ENCODE peak calls at places on chromosomes 2 and 18, in eight cellular contexts. O, T, W, Z, V, D, M and I are unnamed samples.

GRCh38 chr2:109210431-109211200 is 81.6 kb downstream of the SH3RF3 start:
- DNase-seq in W (no peak), O (no peak), D (no peak), V (no peak), Z (no peak), T (no peak), M (peak; percentile 46), I (no peak)

GRCh38 chr18:32454667-32455066 is 16.0 kb downstream of the GAREM1 start:
- DNase-seq in M (no peak), Z (no peak), V (no peak), D (no peak), T (no peak), W (no peak), O (no peak), I (no peak)

GRCh38 chr2:101766871-101767739 is 69.6 kb downstream of the MAP4K4 start:
- DNase-seq in D (no peak), M (no peak), Z (no peak), T (no peak), V (no peak), O (no peak), W (no peak), I (no peak)

GRCh38 chr18:13353424-13353823 is 134.9 kb downstream of the LDLRAD4 start:
- DNase-seq in Z (no peak), W (no peak), T (no peak), O (no peak), V (no peak), M (no peak), D (no peak), I (no peak)

GRCh38 chr2:179532890-179533289 is 268.3 kb upstream of the SESTD1 start:
- DNase-seq in Z (no peak), D (no peak), W (no peak), V (no peak), M (no peak), T (no peak), O (no peak), I (no peak)

GRCh38 chr2:77910136-77910535 is 388.0 kb upstream of the LRRTM4 start:
- DNase-seq in M (no peak), T (no peak), D (no peak), Z (no peak), W (no peak), O (no peak), V (no peak), I (no peak)

GRCh38 chr2:100984892-100985307 is 17.2 kb upstream of the RPL31 start:
- DNase-seq in O (peak; percentile 58), D (peak; percentile 76), T (peak; percentile 63), W (peak; percentile 91), M (peak; percentile 92), Z (peak; percentile 82), V (peak; percentile 67), I (peak; percentile 76)

GRCh38 chr18:24398515-24398914 is 891 bp upstream of the OSBPL1A start:
- DNase-seq in Z (no peak), M (no peak), O (no peak), V (no peak), D (no peak), W (peak; percentile 40), T (no peak), I (no peak)

GRCh38 chr18:34809697-34810096 is 99.6 kb downstream of the DTNA start:
- DNase-seq in Z (peak; percentile 30), W (peak; percentile 75), D (peak; percentile 68), M (peak; percentile 58), T (peak; percentile 30), O (no peak), V (peak; percentile 8), I (no peak)

GRCh38 chr2:18551169-18551568 is 9.3 kb downstream of the RDH14 start:
- DNase-seq in W (no peak), D (no peak), V (no peak), O (no peak), T (no peak), Z (no peak), M (no peak), I (no peak)

GRCh38 chr2:118696786-118697465 is 150.5 kb downstream of the EN1 start:
- DNase-seq in D (no peak), V (no peak), O (no peak), W (no peak), M (no peak), T (no peak), Z (no peak), I (no peak)

GRCh38 chr2:192669505-192670082 is 474.9 kb upstream of the TMEFF2 start:
- DNase-seq in D (no peak), M (no peak), V (no peak), T (no peak), Z (no peak), W (no peak), O (no peak), I (no peak)

GRCh38 chr2:11056614-11057013 is 98.7 kb upstream of the SLC66A3 start:
- DNase-seq in T (peak; percentile 48), D (no peak), O (no peak), Z (no peak), W (no peak), M (no peak), V (no peak), I (no peak)

GRCh38 chr18:11872479-11873136 is 21.4 kb downstream of the CHMP1B start:
- DNase-seq in T (no peak), W (no peak), D (no peak), M (peak; percentile 58), Z (peak; percentile 45), O (no peak), V (peak; percentile 80), I (no peak)

GRCh38 chr2:164785447-164785846 is 56.2 kb downstream of the COBLL1 start:
- DNase-seq in V (no peak), O (no peak), T (no peak), D (no peak), M (no peak), Z (no peak), W (no peak), I (no peak)

GRCh38 chr2:45236268-45236667 is 227.0 kb upstream of the SIX2 start:
- DNase-seq in M (no peak), W (no peak), D (no peak), O (no peak), Z (no peak), V (no peak), T (no peak), I (no peak)

GRCh38 chr2:71496156-71496770 is 42.9 kb downstream of the DYSF start:
- DNase-seq in V (no peak), M (no peak), Z (no peak), W (no peak), T (no peak), D (no peak), O (no peak), I (no peak)

GRCh38 chr2:11687736-11688135 is 17.7 kb upstream of the NTSR2 start:
- DNase-seq in T (no peak), M (no peak), V (no peak), D (no peak), O (no peak), Z (peak; percentile 7), W (peak; percentile 60), I (no peak)

GRCh38 chr18:77711096-77711495 is 461.4 kb downstream of the GALR1 start:
- DNase-seq in T (no peak), V (no peak), Z (no peak), M (no peak), D (no peak), O (no peak), W (no peak), I (no peak)

GRCh38 chr2:223260681-223261080 is 208.7 kb downstream of the KCNE4 start:
- DNase-seq in Z (no peak), O (no peak), M (no peak), D (no peak), W (no peak), T (no peak), V (no peak), I (no peak)

GRCh38 chr2:181895788-181896187 is 4.3 kb downstream of the ITPRID2 start:
- DNase-seq in Z (no peak), O (no peak), T (no peak), W (no peak), M (no peak), D (no peak), V (peak; percentile 29), I (no peak)
- H3K4me1 ChIP-seq in Z (peaks cover 34% of the 10 kb centered on the region), O (peaks cover 19% of the 10 kb centered on the region), T (no peaks in the 10 kb centered on the region), W (no peaks in the 10 kb centered on the region), M (peaks cover 68% of the 10 kb centered on the region), D (peaks cover 6% of the 10 kb centered on the region), V (no peaks in the 10 kb centered on the region), I (peaks cover 28% of the 10 kb centered on the region)

GRCh38 chr2:105802587-105802986 is 57.9 kb downstream of the NCK2 start:
- DNase-seq in V (no peak), M (no peak), W (no peak), Z (no peak), D (no peak), T (no peak), O (peak; percentile 74), I (peak; percentile 90)
- H3K4me1 ChIP-seq in V (peaks cover 14% of the 10 kb centered on the region), M (peaks cover 62% of the 10 kb centered on the region), W (peaks cover 11% of the 10 kb centered on the region), Z (peaks cover 49% of the 10 kb centered on the region), D (peaks cover 9% of the 10 kb centered on the region), T (no peaks in the 10 kb centered on the region), O (peaks cover 92% of the 10 kb centered on the region), I (peaks cover 93% of the 10 kb centered on the region)

GRCh38 chr2:98912221-98912851 is 23.7 kb downstream of the CRACDL start:
- DNase-seq in D (peak; percentile 47), T (no peak), W (peak; percentile 66), V (no peak), O (no peak), M (peak; percentile 78), Z (peak; percentile 90), I (no peak)

GRCh38 chr2:98909381-98910211 is 26.4 kb downstream of the CRACDL start:
- DNase-seq in T (peak; percentile 14), O (no peak), D (no peak), W (no peak), M (peak; percentile 78), V (peak; percentile 24), Z (peak; percentile 97), I (no peak)

GRCh38 chr2:98910349-98911125 is 25.5 kb downstream of the CRACDL start:
- DNase-seq in V (no peak), W (no peak), O (no peak), T (no peak), D (no peak), Z (no peak), M (peak; percentile 24), I (no peak)

GRCh38 chr2:98911376-98912154 is 24.5 kb downstream of the CRACDL start:
- DNase-seq in V (peak; percentile 37), W (no peak), T (no peak), D (no peak), Z (no peak), O (no peak), M (peak; percentile 27), I (peak; percentile 12)

DNA sequence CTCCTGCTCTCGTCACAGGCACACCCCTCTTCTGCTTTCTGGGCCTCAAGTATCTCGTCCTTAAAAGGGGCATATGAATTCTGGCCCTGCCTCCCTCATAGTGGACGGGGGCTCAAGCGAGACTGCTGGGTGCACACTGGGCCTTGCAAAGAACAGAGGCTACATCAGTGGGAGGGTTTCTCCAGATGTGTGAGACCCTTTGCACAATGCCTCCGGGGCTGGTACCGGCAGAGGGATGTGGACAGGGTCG is 25.0 kb downstream of the CRACDL start:
- DNase-seq in V (no peak), T (no peak), D (no peak), Z (no peak), M (no peak), W (no peak), O (no peak), I (no peak)
- H3K4me1 ChIP-seq in V (no peaks in the 10 kb centered on the region), T (no peaks in the 10 kb centered on the region), D (no peaks in the 10 kb centered on the region), Z (peaks cover 65% of the 10 kb centered on the region), M (peaks cover 12% of the 10 kb centered on the region), W (peaks cover 5% of the 10 kb centered on the region), O (peaks cover 4% of the 10 kb centered on the region), I (no peaks in the 10 kb centered on the region)

DNA sequence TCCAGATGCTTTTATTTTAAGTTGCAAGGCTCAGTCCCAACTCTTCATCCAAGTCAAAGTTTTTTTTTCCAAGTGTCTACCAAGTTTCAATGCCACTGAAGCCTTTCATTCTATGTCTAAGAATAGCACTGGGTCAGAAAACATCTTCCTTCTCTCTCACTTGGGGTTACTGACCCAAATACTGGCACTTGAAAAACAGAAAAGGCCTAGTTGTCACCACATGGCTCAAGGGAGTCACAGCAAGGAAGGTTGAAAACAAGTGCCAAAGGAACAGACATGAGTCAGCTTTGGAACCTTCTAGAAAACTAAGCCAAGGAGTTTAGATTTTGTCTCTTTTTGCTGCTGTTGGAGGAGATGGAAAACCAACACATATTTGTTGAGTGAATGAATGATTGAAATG is 146.5 kb downstream of the COPS8 start:
- DNase-seq in T (no peak), Z (no peak), V (no peak), M (no peak), W (no peak), O (no peak), D (no peak), I (no peak)
- H3K4me1 ChIP-seq in T (no peaks in the 10 kb centered on the region), Z (peaks cover 11% of the 10 kb centered on the region), V (no peaks in the 10 kb centered on the region), M (peaks cover 21% of the 10 kb centered on the region), W (peaks cover 16% of the 10 kb centered on the region), O (no peaks in the 10 kb centered on the region), D (peaks cover 13% of the 10 kb centered on the region), I (no peaks in the 10 kb centered on the region)